ENCODE peak calls at places on chromosome 1, in eight cellular contexts. One of them, this sample, is unnamed.

GRCh38 chr1:162029205-162029604 is 5.5 kb upstream of the OLFML2B start:
- DNase-seq in bronchial epithelial cell: no peak
- DNase-seq in lower leg skin: no peak
- DNase-seq in HEK293T: no peak
- DNase-seq in KG1: no peak
- DNase-seq in neural crest cell: no peak
- DNase-seq in Right ventricle myocardium inferior: no peak
- DNase-seq in endodermal cell: no peak
- DNase-seq in this sample: no peak

GRCh38 chr1:99731384-99731783 is 35.1 kb downstream of the FRRS1 start:
- DNase-seq in bronchial epithelial cell: peak
- DNase-seq in lower leg skin: no peak
- DNase-seq in HEK293T: no peak
- DNase-seq in KG1: no peak
- DNase-seq in neural crest cell: no peak
- DNase-seq in Right ventricle myocardium inferior: no peak
- DNase-seq in endodermal cell: no peak
- DNase-seq in this sample: no peak

GRCh38 chr1:4684142-4684541 is 29.7 kb downstream of the AJAP1 start:
- DNase-seq in bronchial epithelial cell: no peak
- DNase-seq in lower leg skin: no peak
- DNase-seq in HEK293T: no peak
- DNase-seq in KG1: no peak
- DNase-seq in neural crest cell: no peak
- DNase-seq in Right ventricle myocardium inferior: no peak
- DNase-seq in endodermal cell: no peak
- DNase-seq in this sample: no peak

GRCh38 chr1:216140650-216141547 is 282.3 kb downstream of the USH2A start:
- DNase-seq in bronchial epithelial cell: no peak
- DNase-seq in lower leg skin: no peak
- DNase-seq in HEK293T: no peak
- DNase-seq in KG1: no peak
- DNase-seq in neural crest cell: no peak
- DNase-seq in Right ventricle myocardium inferior: no peak
- DNase-seq in endodermal cell: peak
- DNase-seq in this sample: no peak

GRCh38 chr1:20126041-20126805 is 6.9 kb upstream of the PLA2G2D start:
- DNase-seq in bronchial epithelial cell: no peak
- DNase-seq in lower leg skin: peak
- DNase-seq in HEK293T: no peak
- DNase-seq in KG1: no peak
- DNase-seq in neural crest cell: no peak
- DNase-seq in Right ventricle myocardium inferior: no peak
- DNase-seq in endodermal cell: no peak
- DNase-seq in this sample: no peak

GRCh38 chr1:150815871-150816270 is 7.8 kb upstream of the CTSK start:
- DNase-seq in bronchial epithelial cell: no peak
- DNase-seq in lower leg skin: no peak
- DNase-seq in HEK293T: no peak
- DNase-seq in KG1: no peak
- DNase-seq in neural crest cell: no peak
- DNase-seq in Right ventricle myocardium inferior: no peak
- DNase-seq in endodermal cell: no peak
- DNase-seq in this sample: no peak

GRCh38 chr1:6497215-6497866 is 5.9 kb upstream of the PLEKHG5 start:
- DNase-seq in bronchial epithelial cell: peak
- DNase-seq in lower leg skin: no peak
- DNase-seq in HEK293T: peak
- DNase-seq in KG1: no peak
- DNase-seq in neural crest cell: peak
- DNase-seq in Right ventricle myocardium inferior: peak
- DNase-seq in endodermal cell: peak
- DNase-seq in this sample: peak

GRCh38 chr1:61446531-61446991 is 278.4 kb downstream of the TM2D1 start:
- DNase-seq in bronchial epithelial cell: no peak
- DNase-seq in lower leg skin: no peak
- DNase-seq in HEK293T: no peak
- DNase-seq in KG1: no peak
- DNase-seq in neural crest cell: no peak
- DNase-seq in Right ventricle myocardium inferior: no peak
- DNase-seq in endodermal cell: no peak
- DNase-seq in this sample: no peak

GRCh38 chr1:23394176-23394575 is 24.5 kb upstream of the ZNF436 start:
- DNase-seq in bronchial epithelial cell: peak
- DNase-seq in lower leg skin: no peak
- DNase-seq in HEK293T: no peak
- DNase-seq in KG1: no peak
- DNase-seq in neural crest cell: no peak
- DNase-seq in Right ventricle myocardium inferior: no peak
- DNase-seq in endodermal cell: no peak
- DNase-seq in this sample: no peak

GRCh38 chr1:184790642-184791041 is 36.0 kb upstream of the EDEM3 start:
- DNase-seq in bronchial epithelial cell: no peak
- DNase-seq in lower leg skin: no peak
- DNase-seq in HEK293T: no peak
- DNase-seq in KG1: no peak
- DNase-seq in neural crest cell: no peak
- DNase-seq in Right ventricle myocardium inferior: no peak
- DNase-seq in endodermal cell: no peak
- DNase-seq in this sample: no peak

This sample was measured in activated CD4-positive, alpha-beta T cell treated with anti-CD3 and anti-CD28 coated beads, Interleukin-2, amount 10 ng/mL, durations not matched to agents 24 days and 14 days.